ENCODE peak calls at places on chromosomes 6 and 20, in seven cellular contexts. K, D, M, L, A, S and V are unnamed samples.

GRCh38 chr6:102417368-102417767 is 1023.9 kb downstream of the GRIK2 start:
- DNase-seq in A (no peak), S (no peak), M (no peak), D (no peak), K (no peak), L (no peak), V (no peak)

GRCh38 chr20:47468290-47469050 is 33.2 kb upstream of the NCOA3 start:
- DNase-seq in K (no peak), D (peak; percentile 85), L (no peak), A (no peak), M (no peak), S (peak; percentile 59), V (no peak)

GRCh38 chr20:19860742-19861141 is 102.7 kb downstream of the RIN2 start:
- DNase-seq in L (no peak), D (peak; percentile 21), M (no peak), S (no peak), A (no peak), K (peak; percentile 50), V (no peak)

GRCh38 chr20:5504061-5504739 is 187.4 kb upstream of the PROKR2 start:
- DNase-seq in K (no peak), M (peak; percentile 93), A (no peak), D (no peak), L (peak; percentile 80), S (peak; percentile 56), V (peak; percentile 22)

GRCh38 chr20:2820084-2820895 is 4.1 kb downstream of the TMEM239 start:
- DNase-seq in D (no peak), M (no peak), L (no peak), K (no peak), S (no peak), A (no peak), V (peak; percentile 58)

GRCh38 chr20:10795286-10796026 is 121.7 kb upstream of the JAG1 start:
- DNase-seq in K (no peak), M (peak; percentile 42), D (no peak), L (no peak), S (no peak), A (no peak), V (no peak)

GRCh38 chr20:19958923-19959322 is 58.2 kb upstream of the NAA20 start:
- DNase-seq in D (no peak), S (no peak), M (no peak), A (no peak), L (no peak), K (no peak), V (no peak)

GRCh38 chr6:119226089-119226488 is 123.5 kb downstream of the MAN1A1 start:
- DNase-seq in K (no peak), S (no peak), M (no peak), L (no peak), D (no peak), A (no peak), V (no peak)

GRCh38 chr20:44069203-44069931 is 117.6 kb downstream of the JPH2 start:
- DNase-seq in S (peak; percentile 59), L (no peak), A (no peak), K (no peak), M (peak; percentile 89), D (peak; percentile 57), V (no peak)

GRCh38 chr20:37380864-37381579 is 35.1 kb downstream of the SRC start:
- DNase-seq in A (no peak), M (no peak), K (no peak), D (no peak), L (peak; percentile 35), S (no peak), V (no peak)

GRCh38 chr6:48080227-48081009 is 30.6 kb downstream of the PTCHD4 start:
- DNase-seq in D (no peak), M (no peak), L (no peak), A (no peak), K (no peak), S (no peak), V (no peak)

GRCh38 chr6:30682181-30683117 is 4.0 kb downstream of the PPP1R18 start:
- DNase-seq in S (peak; percentile 89), L (peak; percentile 73), A (peak; percentile 70), K (peak; percentile 41), M (peak; percentile 94), D (peak; percentile 70), V (peak; percentile 79)

GRCh38 chr6:7331452-7331851 is 18.5 kb upstream of the SSR1 start:
- DNase-seq in D (no peak), L (no peak), K (no peak), M (no peak), A (no peak), S (no peak), V (no peak)

GRCh38 chr6:100322886-100323285 is 141.8 kb downstream of the SIM1 start:
- DNase-seq in A (no peak), S (no peak), M (no peak), L (no peak), K (no peak), D (no peak), V (no peak)

GRCh38 chr6:146550911-146551310 is 7.3 kb downstream of the RAB32 start:
- DNase-seq in M (no peak), A (no peak), S (no peak), K (no peak), D (no peak), L (no peak), V (peak; percentile 38)

GRCh38 chr6:152696543-152696942 is 1.2 kb upstream of the MYCT1 start:
- DNase-seq in L (no peak), K (no peak), S (no peak), D (no peak), M (no peak), A (no peak), V (no peak)

GRCh38 chr6:88013554-88013953 is 34.1 kb upstream of the SPACA1 start:
- DNase-seq in A (no peak), L (no peak), K (peak; percentile 2), D (no peak), S (no peak), M (no peak), V (no peak)

GRCh38 chr6:7727951-7728854 is 2.3 kb downstream of the BMP6 start:
- DNase-seq in D (no peak), A (no peak), L (no peak), S (peak; percentile 38), M (no peak), K (peak; percentile 34), V (no peak)

GRCh38 chr6:43838276-43839036 is 68.4 kb downstream of the VEGFA start:
- DNase-seq in M (no peak), L (peak; percentile 66), D (no peak), A (no peak), K (peak; percentile 43), S (peak; percentile 37), V (no peak)

GRCh38 chr6:159595173-159595572 is 97.9 kb downstream of the SOD2 start:
- DNase-seq in L (no peak), A (no peak), D (no peak), M (no peak), K (peak; percentile 5), S (no peak), V (no peak)

GRCh38 chr6:135743476-135743875 is 108.0 kb upstream of the PDE7B start:
- DNase-seq in A (no peak), S (no peak), K (no peak), D (no peak), M (no peak), L (no peak), V (no peak)

GRCh38 chr6:52931351-52931750 is 21.9 kb upstream of the GSTA3 start:
- DNase-seq in A (no peak), M (peak; percentile 77), K (no peak), S (no peak), D (no peak), L (no peak), V (no peak)

GRCh38 chr6:90249044-90249443 is 47.6 kb downstream of the BACH2 start:
- DNase-seq in M (no peak), A (no peak), D (no peak), L (no peak), S (no peak), K (no peak), V (no peak)

GRCh38 chr6:97765480-97765879 is 482.5 kb upstream of the MMS22L start:
- DNase-seq in D (no peak), M (no peak), A (no peak), S (no peak), L (no peak), K (no peak), V (no peak)

GRCh38 chr6:152124432-152125074 is 317.1 kb downstream of the ESR1 start:
- DNase-seq in M (no peak), K (peak; percentile 33), S (no peak), A (no peak), D (no peak), L (no peak), V (no peak)

GRCh38 chr6:147909645-147910044 is 401.2 kb downstream of the SAMD5 start:
- DNase-seq in A (no peak), M (no peak), K (no peak), S (no peak), L (no peak), D (no peak), V (no peak)

GRCh38 chr6:148973809-148974208 is 227.0 kb downstream of the UST start:
- DNase-seq in A (no peak), M (no peak), S (no peak), L (no peak), D (no peak), K (peak; percentile 24), V (no peak)

GRCh38 chr20:53298900-53299299 is 294.7 kb downstream of the ZNF217 start:
- DNase-seq in K (no peak), D (no peak), L (no peak), S (no peak), M (no peak), A (no peak), V (no peak)

GRCh38 chr6:35919827-35920751 is 809 bp downstream of the SRPK1 start:
- DNase-seq in K (no peak), A (peak; percentile 5), M (peak; percentile 89), S (peak; percentile 65), D (no peak), L (peak; percentile 63), V (no peak)

GRCh38 chr6:41723936-41724637 is 11.3 kb downstream of the TFEB start:
- DNase-seq in M (no peak), D (no peak), K (no peak), S (peak; percentile 14), L (no peak), A (no peak), V (no peak)
- TF ChIP-seq POLR2A in M (no peak), D (no peak), K (no peak), S (no peak), L (no peak), A (no peak), V (no peak)

GRCh38 chr20:49987015-49987867 is 4.5 kb downstream of the SNAI1 start:
- DNase-seq in K (no peak), L (no peak), A (no peak), M (no peak), D (no peak), S (no peak), V (no peak)
- TF ChIP-seq POLR2A in K (no peak), L (no peak), A (no peak), M (no peak), D (no peak), S (no peak), V (no peak)

DNA sequence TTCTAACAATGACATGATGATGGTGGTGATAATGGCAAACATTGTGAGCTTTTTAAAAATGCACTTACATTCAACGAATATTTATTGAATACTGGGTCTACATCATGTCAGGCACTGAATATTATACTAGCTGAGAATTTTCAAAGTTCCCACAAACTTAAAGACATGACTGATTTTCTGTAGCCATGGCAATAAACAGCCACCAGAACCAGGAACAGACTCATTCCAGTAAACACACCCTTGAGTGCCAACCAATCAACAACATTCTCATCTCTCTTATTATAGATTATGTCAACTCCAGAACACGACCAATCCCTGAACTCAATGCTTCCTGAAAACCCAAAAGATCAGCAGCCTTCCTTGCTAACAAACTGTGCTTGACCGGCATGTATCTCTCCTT is 212.4 kb upstream of the RUNX2 start:
- DNase-seq in L (no peak), M (no peak), D (no peak), K (no peak), A (no peak), S (no peak), V (no peak)
- TF ChIP-seq POLR2A in L (no peak), M (no peak), D (no peak), K (no peak), A (no peak), S (no peak), V (no peak)

GRCh38 chr6:63582579-63583231 is 10.4 kb downstream of the LOC128125822 start:
- DNase-seq in D (no peak), A (no peak), K (no peak), M (no peak), S (no peak), L (no peak), V (no peak)
- TF ChIP-seq POLR2A in D (peak; percentile 33), A (no peak), K (no peak), M (no peak), S (no peak), L (no peak), V (no peak)